ENCODE peak calls at places on chromosomes 5 and 9, in ten cellular contexts. One of them, this sample, is unnamed.

GRCh38 chr9:92746567-92747458 is 17.8 kb downstream of the BICD2 start:
- DNase-seq in GM13976: no peak
- DNase-seq in left ventricle myocardium inferior: no peak
- DNase-seq in sciatic nerve: peak; percentile 42
- DNase-seq in lower lobe of right lung: no peak
- DNase-seq in caudate nucleus: no peak
- DNase-seq in WERI-Rb-1: no peak
- DNase-seq in naive thymus-derived CD8-positive, alpha-beta T cell: no peak
- DNase-seq in GM23338: no peak
- DNase-seq in activated CD4-positive, CD25-positive, alpha-beta regulatory T cell: no peak
- DNase-seq in this sample: no peak

GRCh38 chr5:169805527-169805934 is 168.5 kb downstream of the DOCK2 start:
- DNase-seq in GM13976: peak; percentile 79
- DNase-seq in left ventricle myocardium inferior: no peak
- DNase-seq in sciatic nerve: no peak
- DNase-seq in lower lobe of right lung: no peak
- DNase-seq in caudate nucleus: peak; percentile 15
- DNase-seq in WERI-Rb-1: no peak
- DNase-seq in naive thymus-derived CD8-positive, alpha-beta T cell: peak; percentile 12
- DNase-seq in GM23338: no peak
- DNase-seq in activated CD4-positive, CD25-positive, alpha-beta regulatory T cell: no peak
- DNase-seq in this sample: no peak

GRCh38 chr5:55855509-55855908 is 4.4 kb downstream of the IL31RA start:
- DNase-seq in GM13976: no peak
- DNase-seq in left ventricle myocardium inferior: no peak
- DNase-seq in sciatic nerve: no peak
- DNase-seq in lower lobe of right lung: no peak
- DNase-seq in caudate nucleus: no peak
- DNase-seq in WERI-Rb-1: no peak
- DNase-seq in naive thymus-derived CD8-positive, alpha-beta T cell: peak; percentile 42
- DNase-seq in GM23338: peak; percentile 46
- DNase-seq in activated CD4-positive, CD25-positive, alpha-beta regulatory T cell: no peak
- DNase-seq in this sample: no peak

GRCh38 chr5:1264211-1264610 is 30.7 kb downstream of the TERT start:
- DNase-seq in GM13976: no peak
- DNase-seq in left ventricle myocardium inferior: no peak
- DNase-seq in sciatic nerve: no peak
- DNase-seq in lower lobe of right lung: no peak
- DNase-seq in caudate nucleus: no peak
- DNase-seq in WERI-Rb-1: no peak
- DNase-seq in naive thymus-derived CD8-positive, alpha-beta T cell: no peak
- DNase-seq in GM23338: no peak
- DNase-seq in activated CD4-positive, CD25-positive, alpha-beta regulatory T cell: no peak
- DNase-seq in this sample: no peak

GRCh38 chr5:78699565-78700143 is 51.1 kb upstream of the LHFPL2 start:
- DNase-seq in GM13976: no peak
- DNase-seq in left ventricle myocardium inferior: no peak
- DNase-seq in sciatic nerve: no peak
- DNase-seq in lower lobe of right lung: no peak
- DNase-seq in caudate nucleus: no peak
- DNase-seq in WERI-Rb-1: no peak
- DNase-seq in naive thymus-derived CD8-positive, alpha-beta T cell: no peak
- DNase-seq in GM23338: no peak
- DNase-seq in activated CD4-positive, CD25-positive, alpha-beta regulatory T cell: no peak
- DNase-seq in this sample: no peak

GRCh38 chr5:139847790-139848507 is 52.3 kb downstream of the PSD2 start:
- DNase-seq in GM13976: peak; percentile 83
- DNase-seq in left ventricle myocardium inferior: peak; percentile 56
- DNase-seq in sciatic nerve: peak; percentile 73
- DNase-seq in lower lobe of right lung: peak; percentile 73
- DNase-seq in caudate nucleus: peak; percentile 38
- DNase-seq in WERI-Rb-1: peak; percentile 82
- DNase-seq in naive thymus-derived CD8-positive, alpha-beta T cell: peak; percentile 87
- DNase-seq in GM23338: peak; percentile 69
- DNase-seq in activated CD4-positive, CD25-positive, alpha-beta regulatory T cell: peak; percentile 26
- DNase-seq in this sample: peak; percentile 82

GRCh38 chr5:122673343-122673742 is 101.5 kb upstream of the SNX2 start:
- DNase-seq in GM13976: no peak
- DNase-seq in left ventricle myocardium inferior: peak; percentile 27
- DNase-seq in sciatic nerve: peak; percentile 74
- DNase-seq in lower lobe of right lung: no peak
- DNase-seq in caudate nucleus: no peak
- DNase-seq in WERI-Rb-1: no peak
- DNase-seq in naive thymus-derived CD8-positive, alpha-beta T cell: no peak
- DNase-seq in GM23338: no peak
- DNase-seq in activated CD4-positive, CD25-positive, alpha-beta regulatory T cell: no peak
- DNase-seq in this sample: no peak

GRCh38 chr9:136825295-136826187 is 16.7 kb upstream of the AJM1 start:
- DNase-seq in GM13976: no peak
- DNase-seq in left ventricle myocardium inferior: no peak
- DNase-seq in sciatic nerve: no peak
- DNase-seq in lower lobe of right lung: no peak
- DNase-seq in caudate nucleus: no peak
- DNase-seq in WERI-Rb-1: no peak
- DNase-seq in naive thymus-derived CD8-positive, alpha-beta T cell: no peak
- DNase-seq in GM23338: no peak
- DNase-seq in activated CD4-positive, CD25-positive, alpha-beta regulatory T cell: no peak
- DNase-seq in this sample: peak; percentile 33

GRCh38 chr9:14212116-14212515 is 101.8 kb downstream of the NFIB start:
- DNase-seq in GM13976: no peak
- DNase-seq in left ventricle myocardium inferior: no peak
- DNase-seq in sciatic nerve: no peak
- DNase-seq in lower lobe of right lung: no peak
- DNase-seq in caudate nucleus: no peak
- DNase-seq in WERI-Rb-1: no peak
- DNase-seq in naive thymus-derived CD8-positive, alpha-beta T cell: no peak
- DNase-seq in GM23338: no peak
- DNase-seq in activated CD4-positive, CD25-positive, alpha-beta regulatory T cell: no peak
- DNase-seq in this sample: no peak

GRCh38 chr5:180628211-180628610 is 21.2 kb downstream of the FLT4 start:
- DNase-seq in GM13976: no peak
- DNase-seq in left ventricle myocardium inferior: no peak
- DNase-seq in sciatic nerve: no peak
- DNase-seq in lower lobe of right lung: no peak
- DNase-seq in caudate nucleus: no peak
- DNase-seq in WERI-Rb-1: no peak
- DNase-seq in naive thymus-derived CD8-positive, alpha-beta T cell: no peak
- DNase-seq in GM23338: no peak
- DNase-seq in activated CD4-positive, CD25-positive, alpha-beta regulatory T cell: no peak
- DNase-seq in this sample: no peak

GRCh38 chr9:83544002-83544698 is 5.9 kb upstream of the FRMD3 start:
- DNase-seq in GM13976: peak; percentile 62
- DNase-seq in left ventricle myocardium inferior: no peak
- DNase-seq in sciatic nerve: no peak
- DNase-seq in lower lobe of right lung: no peak
- DNase-seq in caudate nucleus: no peak
- DNase-seq in WERI-Rb-1: peak; percentile 29
- DNase-seq in naive thymus-derived CD8-positive, alpha-beta T cell: no peak
- DNase-seq in GM23338: peak; percentile 88
- DNase-seq in activated CD4-positive, CD25-positive, alpha-beta regulatory T cell: no peak
- DNase-seq in this sample: no peak

GRCh38 chr5:13108281-13108680 is 836.2 kb downstream of the DNAH5 start:
- DNase-seq in GM13976: no peak
- DNase-seq in left ventricle myocardium inferior: no peak
- DNase-seq in sciatic nerve: no peak
- DNase-seq in lower lobe of right lung: no peak
- DNase-seq in caudate nucleus: no peak
- DNase-seq in WERI-Rb-1: no peak
- DNase-seq in naive thymus-derived CD8-positive, alpha-beta T cell: no peak
- DNase-seq in GM23338: no peak
- DNase-seq in activated CD4-positive, CD25-positive, alpha-beta regulatory T cell: no peak
- DNase-seq in this sample: no peak

GRCh38 chr5:114050087-114050486 is 311.8 kb upstream of the KCNN2 start:
- DNase-seq in GM13976: no peak
- DNase-seq in left ventricle myocardium inferior: no peak
- DNase-seq in sciatic nerve: no peak
- DNase-seq in lower lobe of right lung: no peak
- DNase-seq in caudate nucleus: no peak
- DNase-seq in WERI-Rb-1: no peak
- DNase-seq in naive thymus-derived CD8-positive, alpha-beta T cell: no peak
- DNase-seq in GM23338: no peak
- DNase-seq in activated CD4-positive, CD25-positive, alpha-beta regulatory T cell: no peak
- DNase-seq in this sample: no peak

GRCh38 chr5:106121972-106122605 is 1548.6 kb downstream of the EFNA5 start:
- DNase-seq in GM13976: peak; percentile 39
- DNase-seq in left ventricle myocardium inferior: no peak
- DNase-seq in sciatic nerve: no peak
- DNase-seq in lower lobe of right lung: no peak
- DNase-seq in caudate nucleus: no peak
- DNase-seq in WERI-Rb-1: peak; percentile 37
- DNase-seq in naive thymus-derived CD8-positive, alpha-beta T cell: no peak
- DNase-seq in GM23338: peak; percentile 66
- DNase-seq in activated CD4-positive, CD25-positive, alpha-beta regulatory T cell: no peak
- DNase-seq in this sample: no peak

GRCh38 chr5:181217111-181217804 is 5.8 kb upstream of the TRIM41 start:
- DNase-seq in GM13976: peak; percentile 61
- DNase-seq in left ventricle myocardium inferior: peak; percentile 53
- DNase-seq in sciatic nerve: peak; percentile 74
- DNase-seq in lower lobe of right lung: peak; percentile 61
- DNase-seq in caudate nucleus: no peak
- DNase-seq in WERI-Rb-1: peak; percentile 46
- DNase-seq in naive thymus-derived CD8-positive, alpha-beta T cell: peak; percentile 68
- DNase-seq in GM23338: peak; percentile 77
- DNase-seq in activated CD4-positive, CD25-positive, alpha-beta regulatory T cell: no peak
- DNase-seq in this sample: peak; percentile 61

GRCh38 chr9:85432599-85432998 is 309.2 kb downstream of the AGTPBP1 start:
- DNase-seq in GM13976: no peak
- DNase-seq in left ventricle myocardium inferior: no peak
- DNase-seq in sciatic nerve: no peak
- DNase-seq in lower lobe of right lung: no peak
- DNase-seq in caudate nucleus: no peak
- DNase-seq in WERI-Rb-1: no peak
- DNase-seq in naive thymus-derived CD8-positive, alpha-beta T cell: no peak
- DNase-seq in GM23338: no peak
- DNase-seq in activated CD4-positive, CD25-positive, alpha-beta regulatory T cell: no peak
- DNase-seq in this sample: no peak

GRCh38 chr9:76932778-76933177 is 26.9 kb upstream of the PRUNE2 start:
- DNase-seq in GM13976: no peak
- DNase-seq in left ventricle myocardium inferior: no peak
- DNase-seq in sciatic nerve: no peak
- DNase-seq in lower lobe of right lung: no peak
- DNase-seq in caudate nucleus: no peak
- DNase-seq in WERI-Rb-1: no peak
- DNase-seq in naive thymus-derived CD8-positive, alpha-beta T cell: no peak
- DNase-seq in GM23338: no peak
- DNase-seq in activated CD4-positive, CD25-positive, alpha-beta regulatory T cell: no peak
- DNase-seq in this sample: no peak

GRCh38 chr9:81993656-81994055 is 5.1 kb downstream of the SPATA31D1 start:
- DNase-seq in GM13976: no peak
- DNase-seq in left ventricle myocardium inferior: no peak
- DNase-seq in sciatic nerve: no peak
- DNase-seq in lower lobe of right lung: no peak
- DNase-seq in caudate nucleus: no peak
- DNase-seq in WERI-Rb-1: no peak
- DNase-seq in naive thymus-derived CD8-positive, alpha-beta T cell: no peak
- DNase-seq in GM23338: no peak
- DNase-seq in activated CD4-positive, CD25-positive, alpha-beta regulatory T cell: no peak
- DNase-seq in this sample: no peak

GRCh38 chr5:7897014-7897600 is 28.2 kb downstream of the MTRR start:
- DNase-seq in GM13976: no peak
- DNase-seq in left ventricle myocardium inferior: no peak
- DNase-seq in sciatic nerve: no peak
- DNase-seq in lower lobe of right lung: no peak
- DNase-seq in caudate nucleus: no peak
- DNase-seq in WERI-Rb-1: peak; percentile 60
- DNase-seq in naive thymus-derived CD8-positive, alpha-beta T cell: no peak
- DNase-seq in GM23338: peak; percentile 43
- DNase-seq in activated CD4-positive, CD25-positive, alpha-beta regulatory T cell: no peak
- DNase-seq in this sample: no peak

GRCh38 chr5:4737868-4738267 is 402.3 kb upstream of the ADAMTS16 start:
- DNase-seq in GM13976: no peak
- DNase-seq in left ventricle myocardium inferior: no peak
- DNase-seq in sciatic nerve: no peak
- DNase-seq in lower lobe of right lung: no peak
- DNase-seq in caudate nucleus: no peak
- DNase-seq in WERI-Rb-1: no peak
- DNase-seq in naive thymus-derived CD8-positive, alpha-beta T cell: no peak
- DNase-seq in GM23338: no peak
- DNase-seq in activated CD4-positive, CD25-positive, alpha-beta regulatory T cell: no peak
- DNase-seq in this sample: no peak

GRCh38 chr9:133543772-133544467 is 9.4 kb downstream of the ADAMTSL2 start:
- DNase-seq in GM13976: no peak
- DNase-seq in left ventricle myocardium inferior: no peak
- DNase-seq in sciatic nerve: no peak
- DNase-seq in lower lobe of right lung: no peak
- DNase-seq in caudate nucleus: no peak
- DNase-seq in WERI-Rb-1: no peak
- DNase-seq in naive thymus-derived CD8-positive, alpha-beta T cell: no peak
- DNase-seq in GM23338: no peak
- DNase-seq in activated CD4-positive, CD25-positive, alpha-beta regulatory T cell: no peak
- DNase-seq in this sample: no peak

GRCh38 chr5:179867079-179867465 is 8.5 kb upstream of the MRNIP start:
- DNase-seq in GM13976: no peak
- DNase-seq in left ventricle myocardium inferior: no peak
- DNase-seq in sciatic nerve: no peak
- DNase-seq in lower lobe of right lung: no peak
- DNase-seq in caudate nucleus: no peak
- DNase-seq in WERI-Rb-1: no peak
- DNase-seq in naive thymus-derived CD8-positive, alpha-beta T cell: no peak
- DNase-seq in GM23338: peak; percentile 23
- DNase-seq in activated CD4-positive, CD25-positive, alpha-beta regulatory T cell: no peak
- DNase-seq in this sample: no peak

GRCh38 chr9:84852902-84853301 is 183.4 kb downstream of the NTRK2 start:
- DNase-seq in GM13976: no peak
- DNase-seq in left ventricle myocardium inferior: no peak
- DNase-seq in sciatic nerve: no peak
- DNase-seq in lower lobe of right lung: no peak
- DNase-seq in caudate nucleus: no peak
- DNase-seq in WERI-Rb-1: no peak
- DNase-seq in naive thymus-derived CD8-positive, alpha-beta T cell: no peak
- DNase-seq in GM23338: no peak
- DNase-seq in activated CD4-positive, CD25-positive, alpha-beta regulatory T cell: no peak
- DNase-seq in this sample: no peak

GRCh38 chr5:93600409-93601052 is 17.5 kb downstream of the NR2F1 start:
- DNase-seq in GM13976: no peak
- DNase-seq in left ventricle myocardium inferior: no peak
- DNase-seq in sciatic nerve: no peak
- DNase-seq in lower lobe of right lung: no peak
- DNase-seq in caudate nucleus: no peak
- DNase-seq in WERI-Rb-1: no peak
- DNase-seq in naive thymus-derived CD8-positive, alpha-beta T cell: no peak
- DNase-seq in GM23338: no peak
- DNase-seq in activated CD4-positive, CD25-positive, alpha-beta regulatory T cell: no peak
- DNase-seq in this sample: no peak

GRCh38 chr5:166365164-166365563 is 1926.3 kb upstream of the WWC1 start:
- DNase-seq in GM13976: no peak
- DNase-seq in left ventricle myocardium inferior: no peak
- DNase-seq in sciatic nerve: no peak
- DNase-seq in lower lobe of right lung: no peak
- DNase-seq in caudate nucleus: no peak
- DNase-seq in WERI-Rb-1: peak; percentile 55
- DNase-seq in naive thymus-derived CD8-positive, alpha-beta T cell: no peak
- DNase-seq in GM23338: no peak
- DNase-seq in activated CD4-positive, CD25-positive, alpha-beta regulatory T cell: no peak
- DNase-seq in this sample: no peak

GRCh38 chr9:77793909-77794308 is 145.8 kb upstream of the GNA14 start:
- DNase-seq in GM13976: no peak
- DNase-seq in left ventricle myocardium inferior: no peak
- DNase-seq in sciatic nerve: no peak
- DNase-seq in lower lobe of right lung: no peak
- DNase-seq in caudate nucleus: no peak
- DNase-seq in WERI-Rb-1: no peak
- DNase-seq in naive thymus-derived CD8-positive, alpha-beta T cell: no peak
- DNase-seq in GM23338: no peak
- DNase-seq in activated CD4-positive, CD25-positive, alpha-beta regulatory T cell: no peak
- DNase-seq in this sample: no peak

GRCh38 chr9:26856413-26857032 is 36.1 kb downstream of the CAAP1 start:
- DNase-seq in GM13976: peak; percentile 47
- DNase-seq in left ventricle myocardium inferior: no peak
- DNase-seq in sciatic nerve: no peak
- DNase-seq in lower lobe of right lung: no peak
- DNase-seq in caudate nucleus: no peak
- DNase-seq in WERI-Rb-1: peak; percentile 42
- DNase-seq in naive thymus-derived CD8-positive, alpha-beta T cell: peak; percentile 2
- DNase-seq in GM23338: peak; percentile 89
- DNase-seq in activated CD4-positive, CD25-positive, alpha-beta regulatory T cell: no peak
- DNase-seq in this sample: no peak

GRCh38 chr5:96794757-96795156 is 13.0 kb downstream of the ERAP1 start:
- DNase-seq in GM13976: no peak
- DNase-seq in left ventricle myocardium inferior: no peak
- DNase-seq in sciatic nerve: no peak
- DNase-seq in lower lobe of right lung: no peak
- DNase-seq in caudate nucleus: no peak
- DNase-seq in WERI-Rb-1: no peak
- DNase-seq in naive thymus-derived CD8-positive, alpha-beta T cell: peak; percentile 79
- DNase-seq in GM23338: no peak
- DNase-seq in activated CD4-positive, CD25-positive, alpha-beta regulatory T cell: no peak
- DNase-seq in this sample: peak; percentile 17